ENCODE peak calls at places on chromosomes 11 and 22, in seven cellular contexts. H, P, F, O, Z, C and B are unnamed samples.

GRCh38 chr11:77152846-77153245 is 24.8 kb downstream of the MYO7A start:
- DNase-seq in P (no peak), Z (no peak), F (no peak), H (no peak), C (peak; percentile 23), O (no peak), B (no peak)

GRCh38 chr22:37999640-38000272 is 15.4 kb upstream of the SOX10 start:
- DNase-seq in H (no peak), C (peak; percentile 53), P (no peak), Z (no peak), F (no peak), O (no peak), B (no peak)

GRCh38 chr11:130737041-130737830 is 179.0 kb downstream of the SNX19 start:
- DNase-seq in Z (no peak), H (no peak), O (no peak), F (no peak), C (no peak), P (no peak), B (no peak)

GRCh38 chr11:112693781-112694180 is 267.4 kb upstream of the NCAM1 start:
- DNase-seq in O (no peak), C (no peak), Z (no peak), F (no peak), P (no peak), H (no peak), B (no peak)

GRCh38 chr22:39144101-39144815 is 8.2 kb downstream of the CBX7 start:
- DNase-seq in F (peak; percentile 61), Z (no peak), C (peak; percentile 41), O (peak; percentile 36), H (no peak), P (peak; percentile 56), B (no peak)

GRCh38 chr22:42685941-42686666 is 34.6 kb downstream of the A4GALT start:
- DNase-seq in H (peak; percentile 61), F (no peak), Z (no peak), C (peak; percentile 73), P (no peak), O (peak; percentile 41), B (no peak)

GRCh38 chr11:66492161-66492865 is 12.1 kb downstream of the DPP3 start:
- DNase-seq in P (no peak), C (no peak), O (no peak), Z (no peak), H (no peak), F (no peak), B (no peak)

GRCh38 chr11:130042093-130042591 is 27.6 kb upstream of the APLP2 start:
- DNase-seq in P (no peak), O (no peak), H (no peak), C (peak; percentile 87), Z (no peak), F (no peak), B (no peak)

GRCh38 chr11:15006139-15006759 is 34.1 kb upstream of the CALCA start:
- DNase-seq in O (peak; percentile 26), H (no peak), Z (no peak), P (peak; percentile 13), F (no peak), C (peak; percentile 52), B (peak; percentile 30)

GRCh38 chr11:16603890-16604783 is 134.3 kb upstream of the C11orf58 start:
- DNase-seq in P (no peak), F (peak; percentile 60), O (peak; percentile 64), Z (no peak), C (peak; percentile 55), H (peak; percentile 40), B (peak; percentile 44)

GRCh38 chr11:76208438-76208828 is 2.1 kb upstream of the WNT11 start:
- DNase-seq in Z (no peak), C (no peak), O (no peak), H (no peak), P (no peak), F (no peak), B (no peak)

GRCh38 chr11:47376183-47376542 is 2.2 kb downstream of the SPI1 start:
- DNase-seq in P (no peak), H (no peak), F (no peak), Z (no peak), C (no peak), O (no peak), B (no peak)

GRCh38 chr22:24189249-24190158 is 8.2 kb downstream of the SUSD2 start:
- DNase-seq in C (peak; percentile 60), Z (no peak), O (peak; percentile 85), F (peak; percentile 92), H (peak; percentile 80), P (peak; percentile 31), B (peak; percentile 69)

GRCh38 chr11:2428322-2428795 is 16.0 kb downstream of the TRPM5 start:
- DNase-seq in H (no peak), C (peak; percentile 45), F (peak; percentile 86), O (peak; percentile 85), P (peak; percentile 94), Z (no peak), B (peak; percentile 80)

GRCh38 chr22:36431977-36432376 is 44.2 kb upstream of the MYH9 start:
- DNase-seq in H (no peak), Z (no peak), P (no peak), F (no peak), O (no peak), C (no peak), B (no peak)

GRCh38 chr22:36432592-36433317 is 45.0 kb upstream of the MYH9 start:
- DNase-seq in C (no peak), P (no peak), F (no peak), H (no peak), O (no peak), Z (no peak), B (no peak)

GRCh38 chr22:36439481-36440271 is 41.8 kb downstream of the TXN2 start:
- DNase-seq in P (no peak), O (no peak), C (peak; percentile 94), Z (no peak), H (peak; percentile 88), F (no peak), B (peak; percentile 40)

GRCh38 chr22:36433318-36434231 is 45.8 kb upstream of the MYH9 start:
- DNase-seq in P (no peak), H (no peak), F (peak; percentile 68), O (no peak), C (no peak), Z (no peak), B (peak; percentile 53)

DNA sequence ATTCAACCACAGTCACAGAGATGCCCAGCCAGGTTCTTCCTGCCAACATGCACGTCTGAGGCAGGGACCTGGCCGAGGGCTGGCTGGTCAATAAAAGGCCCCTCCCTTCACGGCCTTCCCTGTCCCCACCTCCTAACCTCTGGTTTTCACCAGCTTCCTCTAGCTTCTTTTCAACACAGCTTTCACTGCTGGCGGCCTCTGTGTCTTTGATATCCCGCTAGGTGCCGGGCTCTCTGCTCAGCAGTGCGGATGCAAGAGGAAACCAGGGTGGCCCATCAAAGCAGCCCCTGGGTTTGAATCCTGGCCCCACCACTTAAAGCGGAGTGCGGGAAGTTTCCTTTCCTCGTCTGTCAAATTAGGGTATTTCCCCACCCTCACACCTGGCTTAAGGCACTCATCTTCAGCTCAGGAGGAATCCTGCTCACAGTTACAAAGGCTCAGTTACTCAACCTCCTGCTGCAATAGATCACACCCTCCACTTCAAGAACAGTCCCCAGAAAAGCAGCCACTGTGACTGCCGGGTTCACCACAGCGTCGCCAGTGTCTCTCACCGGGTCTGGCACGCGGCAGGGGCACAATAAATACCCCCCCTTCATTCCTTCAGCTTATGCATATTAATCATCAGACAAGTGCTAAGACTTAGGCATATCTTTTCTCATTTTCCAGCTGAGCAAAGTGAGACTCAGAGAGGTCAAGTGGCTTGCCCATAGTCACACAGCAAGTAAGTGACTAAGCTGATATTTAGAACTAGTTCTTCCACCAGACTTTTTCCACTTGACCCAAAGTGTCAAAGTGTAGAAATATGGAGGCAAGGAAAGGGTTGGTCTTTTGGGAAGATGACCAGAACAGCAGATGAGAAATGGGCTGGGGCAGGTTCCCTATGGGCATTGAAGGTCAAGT is 45.7 kb downstream of the TXN2 start:
- DNase-seq in P (peak; percentile 77), Z (no peak), H (no peak), O (peak; percentile 72), F (peak; percentile 61), C (no peak), B (peak; percentile 79)
- H3K4me1 ChIP-seq in P (peaks cover 32% of the 10 kb centered on the region), Z (peaks cover 15% of the 10 kb centered on the region), H (peaks cover 12% of the 10 kb centered on the region), O (peaks cover 33% of the 10 kb centered on the region), F (peaks cover 39% of the 10 kb centered on the region), C (peaks cover 26% of the 10 kb centered on the region), B (peaks cover 63% of the 10 kb centered on the region)

GRCh38 chr11:121583825-121584224 is 131.1 kb upstream of the SORL1-AS1 start:
- DNase-seq in O (no peak), F (no peak), P (no peak), Z (no peak), H (no peak), C (no peak), B (no peak)
- H3K27me3 ChIP-seq in O (no peaks in the 10 kb centered on the region), F (no peaks in the 10 kb centered on the region), P (no peaks in the 10 kb centered on the region), Z (no peaks in the 10 kb centered on the region), H (no peaks in the 10 kb centered on the region), C (no peaks in the 10 kb centered on the region), B (no peaks in the 10 kb centered on the region)

DNA sequence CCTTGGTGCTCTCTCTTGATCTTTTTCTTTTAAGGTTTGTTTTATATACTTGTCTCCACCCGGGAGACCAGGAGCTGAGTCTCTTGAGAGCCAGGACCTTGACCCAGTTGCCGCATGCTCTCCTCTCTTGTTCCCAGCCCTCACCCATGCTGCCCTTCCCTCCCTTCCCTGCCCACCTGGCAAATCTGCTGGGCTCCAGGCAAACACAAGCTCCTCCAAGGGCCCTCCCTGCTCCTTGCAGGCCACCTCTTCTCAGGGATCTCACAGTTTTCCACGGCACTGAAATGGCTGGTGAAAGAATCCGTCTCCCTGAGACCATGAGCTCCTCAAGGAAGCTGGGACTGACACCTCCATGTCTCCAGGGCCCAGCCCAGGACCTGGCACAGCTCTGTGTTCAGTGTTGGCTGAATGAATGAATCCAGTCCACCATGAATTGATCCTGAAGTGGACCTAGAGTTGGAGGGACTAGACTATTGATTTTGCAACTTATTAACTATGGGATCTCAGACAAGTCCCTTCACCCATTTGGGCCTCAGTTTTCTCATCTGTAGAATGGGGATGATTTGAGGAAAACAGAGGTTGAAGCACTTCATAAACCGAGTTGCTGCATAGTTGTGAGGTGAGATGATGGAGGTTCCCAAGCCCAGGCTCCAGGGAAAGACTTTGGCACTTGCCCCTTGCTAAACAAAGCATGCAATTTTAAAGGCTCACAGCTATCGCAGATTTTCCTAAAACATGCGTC is 25.1 kb upstream of the FBLN1 start:
- DNase-seq in P (no peak), Z (no peak), F (peak; percentile 4), O (no peak), C (no peak), H (no peak), B (no peak)
- H3K4me1 ChIP-seq in P (no peaks in the 10 kb centered on the region), Z (no peaks in the 10 kb centered on the region), F (no peaks in the 10 kb centered on the region), O (peaks cover 32% of the 10 kb centered on the region), C (peaks cover 3% of the 10 kb centered on the region), H (peaks cover 4% of the 10 kb centered on the region), B (peaks cover 71% of the 10 kb centered on the region)

DNA sequence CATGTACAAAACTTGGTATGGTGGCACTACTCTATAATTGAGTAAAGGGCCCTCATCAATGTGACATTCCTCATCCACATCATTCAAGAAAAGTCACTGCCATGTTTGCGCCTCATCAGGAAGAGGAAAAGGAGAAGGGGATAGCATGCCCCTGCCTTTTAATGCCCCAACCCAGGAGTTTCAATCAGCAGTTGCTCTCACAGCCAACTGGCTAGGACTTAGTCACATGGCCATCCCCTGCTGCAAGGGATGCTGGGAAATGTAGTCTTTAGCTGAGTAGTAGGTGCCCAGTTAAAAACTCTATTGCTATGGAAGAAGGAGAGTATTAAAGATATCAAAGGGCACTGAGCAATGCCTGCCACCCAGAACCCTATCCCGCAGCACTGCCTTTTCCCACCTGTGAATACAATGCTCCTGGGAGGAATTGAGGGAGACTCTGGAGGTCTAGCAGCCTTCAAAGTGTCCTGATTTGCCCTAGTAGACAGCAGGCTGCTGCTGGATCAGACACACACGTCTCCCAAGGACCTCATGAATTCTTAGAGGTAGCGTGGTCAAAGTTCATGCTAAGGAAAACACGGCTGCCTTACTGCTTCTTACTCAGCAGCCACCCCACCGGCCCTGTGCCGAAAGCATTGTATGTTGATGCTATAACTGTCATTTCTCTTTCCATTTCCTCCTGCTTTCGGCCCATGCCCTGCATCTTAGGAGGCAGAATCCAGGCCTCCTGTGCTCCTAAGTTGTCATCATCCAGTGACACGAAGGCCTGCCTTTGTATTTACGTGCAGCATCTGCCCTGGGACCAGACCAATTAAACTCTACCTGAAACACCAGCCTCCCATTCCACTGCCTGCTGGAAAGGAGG is 10.7 kb upstream of the CCND1 start:
- DNase-seq in C (no peak), P (no peak), O (no peak), H (no peak), Z (no peak), F (no peak), B (peak; percentile 71)
- H3K27me3 ChIP-seq in C (no peaks in the 10 kb centered on the region), P (no peaks in the 10 kb centered on the region), O (peaks cover 2% of the 10 kb centered on the region), H (no peaks in the 10 kb centered on the region), Z (peaks cover 11% of the 10 kb centered on the region), F (no peaks in the 10 kb centered on the region), B (no peaks in the 10 kb centered on the region)